ENCODE peak calls at places on chromosomes 3 and 15, in five cellular contexts. One of them, this sample, is unnamed.
A peak's percentile ranks its signal among the peaks of the same experiment; 100 is the strongest.

GRCh38 chr3:127304121-127304744 is 16.4 kb upstream of the PRR20G start:
- DNase-seq in stomach: peak; percentile 97
- DNase-seq in fibroblast of lung: no peak
- DNase-seq in A549: peak; percentile 17
- DNase-seq in CD8-positive, alpha-beta T cell: no peak
- DNase-seq in this sample: peak; percentile 82

GRCh38 chr15:22831473-22831872 is 7.0 kb upstream of the NIPA2 start:
- DNase-seq in stomach: no peak
- DNase-seq in fibroblast of lung: peak; percentile 31
- DNase-seq in A549: no peak
- DNase-seq in CD8-positive, alpha-beta T cell: no peak
- DNase-seq in this sample: no peak

GRCh38 chr15:61841461-61841860 is 218.8 kb downstream of the VPS13C start:
- DNase-seq in stomach: no peak
- DNase-seq in fibroblast of lung: no peak
- DNase-seq in A549: no peak
- DNase-seq in CD8-positive, alpha-beta T cell: no peak
- DNase-seq in this sample: no peak

GRCh38 chr15:58924326-58924725 is 9.2 kb downstream of the SLTM start:
- DNase-seq in stomach: no peak
- DNase-seq in fibroblast of lung: peak; percentile 84
- DNase-seq in A549: no peak
- DNase-seq in CD8-positive, alpha-beta T cell: no peak
- DNase-seq in this sample: no peak

GRCh38 chr3:139518926-139519842 is 20.4 kb downstream of the RBP1 start:
- DNase-seq in stomach: no peak
- DNase-seq in fibroblast of lung: no peak
- DNase-seq in A549: no peak
- DNase-seq in CD8-positive, alpha-beta T cell: no peak
- DNase-seq in this sample: no peak

GRCh38 chr3:28791713-28792255 is 443.2 kb upstream of the AZI2 start:
- DNase-seq in stomach: no peak
- DNase-seq in fibroblast of lung: no peak
- DNase-seq in A549: no peak
- DNase-seq in CD8-positive, alpha-beta T cell: no peak
- DNase-seq in this sample: no peak

GRCh38 chr15:34013746-34014145 is 25.3 kb downstream of the AVEN start:
- DNase-seq in stomach: no peak
- DNase-seq in fibroblast of lung: no peak
- DNase-seq in A549: no peak
- DNase-seq in CD8-positive, alpha-beta T cell: no peak
- DNase-seq in this sample: no peak

GRCh38 chr15:98505611-98506031 is 142.7 kb upstream of the IGF1R start:
- DNase-seq in stomach: no peak
- DNase-seq in fibroblast of lung: peak; percentile 76
- DNase-seq in A549: no peak
- DNase-seq in CD8-positive, alpha-beta T cell: no peak
- DNase-seq in this sample: no peak

GRCh38 chr3:143536817-143537535 is 311.3 kb downstream of the SLC9A9 start:
- DNase-seq in stomach: no peak
- DNase-seq in fibroblast of lung: peak; percentile 78
- DNase-seq in A549: no peak
- DNase-seq in CD8-positive, alpha-beta T cell: no peak
- DNase-seq in this sample: peak; percentile 61

GRCh38 chr3:110569073-110569472 is 502.5 kb upstream of the NECTIN3 start:
- DNase-seq in stomach: no peak
- DNase-seq in fibroblast of lung: no peak
- DNase-seq in A549: no peak
- DNase-seq in CD8-positive, alpha-beta T cell: no peak
- DNase-seq in this sample: no peak

GRCh38 chr3:124791142-124791541 is 60.9 kb downstream of the UMPS start:
- DNase-seq in stomach: no peak
- DNase-seq in fibroblast of lung: no peak
- DNase-seq in A549: no peak
- DNase-seq in CD8-positive, alpha-beta T cell: no peak
- DNase-seq in this sample: no peak

GRCh38 chr3:58206406-58207011 is 4.3 kb downstream of the DNASE1L3 start:
- DNase-seq in stomach: no peak
- DNase-seq in fibroblast of lung: peak; percentile 17
- DNase-seq in A549: peak; percentile 22
- DNase-seq in CD8-positive, alpha-beta T cell: no peak
- DNase-seq in this sample: peak; percentile 69

GRCh38 chr3:153313307-153313945 is 151.4 kb downstream of the RAP2B start:
- DNase-seq in stomach: no peak
- DNase-seq in fibroblast of lung: peak; percentile 21
- DNase-seq in A549: no peak
- DNase-seq in CD8-positive, alpha-beta T cell: no peak
- DNase-seq in this sample: peak; percentile 52

GRCh38 chr3:45864760-45865567 is 21.4 kb upstream of the CCR9 start:
- DNase-seq in stomach: no peak
- DNase-seq in fibroblast of lung: no peak
- DNase-seq in A549: no peak
- DNase-seq in CD8-positive, alpha-beta T cell: no peak
- DNase-seq in this sample: no peak

GRCh38 chr15:81277851-81278250 is 46.1 kb downstream of the STARD5 start:
- DNase-seq in stomach: no peak
- DNase-seq in fibroblast of lung: no peak
- DNase-seq in A549: no peak
- DNase-seq in CD8-positive, alpha-beta T cell: no peak
- DNase-seq in this sample: no peak

GRCh38 chr3:177569193-177569592 is 371.9 kb upstream of the TBL1XR1 start:
- DNase-seq in stomach: no peak
- DNase-seq in fibroblast of lung: no peak
- DNase-seq in A549: no peak
- DNase-seq in CD8-positive, alpha-beta T cell: no peak
- DNase-seq in this sample: peak; percentile 72

GRCh38 chr3:126659915-126660886 is 5.3 kb upstream of the TXNRD3 start:
- DNase-seq in stomach: no peak
- DNase-seq in fibroblast of lung: no peak
- DNase-seq in A549: peak; percentile 23
- DNase-seq in CD8-positive, alpha-beta T cell: no peak
- DNase-seq in this sample: peak; percentile 6

GRCh38 chr3:130729154-130729553 is 17.5 kb downstream of the PIK3R4 start:
- DNase-seq in stomach: no peak
- DNase-seq in fibroblast of lung: no peak
- DNase-seq in A549: no peak
- DNase-seq in CD8-positive, alpha-beta T cell: no peak
- DNase-seq in this sample: no peak

GRCh38 chr3:62183087-62183486 is 190.3 kb downstream of the FEZF2 start:
- DNase-seq in stomach: no peak
- DNase-seq in fibroblast of lung: no peak
- DNase-seq in A549: no peak
- DNase-seq in CD8-positive, alpha-beta T cell: no peak
- DNase-seq in this sample: no peak

GRCh38 chr3:31699309-31699953 is 166.7 kb downstream of the STT3B start:
- DNase-seq in stomach: no peak
- DNase-seq in fibroblast of lung: peak; percentile 9
- DNase-seq in A549: peak; percentile 34
- DNase-seq in CD8-positive, alpha-beta T cell: no peak
- DNase-seq in this sample: peak; percentile 64

GRCh38 chr15:40398413-40398873 is 7.2 kb upstream of the IVD start:
- DNase-seq in stomach: no peak
- DNase-seq in fibroblast of lung: no peak
- DNase-seq in A549: no peak
- DNase-seq in CD8-positive, alpha-beta T cell: no peak
- DNase-seq in this sample: no peak

GRCh38 chr3:188542196-188542595 is 388.2 kb downstream of the LPP start:
- DNase-seq in stomach: no peak
- DNase-seq in fibroblast of lung: no peak
- DNase-seq in A549: no peak
- DNase-seq in CD8-positive, alpha-beta T cell: no peak
- DNase-seq in this sample: no peak

GRCh38 chr15:39997031-39997430 is 42.0 kb downstream of the SRP14 start:
- DNase-seq in stomach: no peak
- DNase-seq in fibroblast of lung: no peak
- DNase-seq in A549: no peak
- DNase-seq in CD8-positive, alpha-beta T cell: no peak
- DNase-seq in this sample: no peak

GRCh38 chr15:70435872-70436271 is 327.5 kb downstream of the UACA start:
- DNase-seq in stomach: no peak
- DNase-seq in fibroblast of lung: no peak
- DNase-seq in A549: no peak
- DNase-seq in CD8-positive, alpha-beta T cell: no peak
- DNase-seq in this sample: no peak

GRCh38 chr3:119675188-119675874 is 1.9 kb downstream of the COX17 start:
- DNase-seq in stomach: no peak
- DNase-seq in fibroblast of lung: no peak
- DNase-seq in A549: no peak
- DNase-seq in CD8-positive, alpha-beta T cell: no peak
- DNase-seq in this sample: no peak

GRCh38 chr3:71217640-71218222 is 365.8 kb downstream of the FOXP1 start:
- DNase-seq in stomach: no peak
- DNase-seq in fibroblast of lung: no peak
- DNase-seq in A549: no peak
- DNase-seq in CD8-positive, alpha-beta T cell: no peak
- DNase-seq in this sample: no peak

GRCh38 chr3:40468018-40468417 is 8.9 kb upstream of the ZNF619 start:
- DNase-seq in stomach: no peak
- DNase-seq in fibroblast of lung: no peak
- DNase-seq in A549: no peak
- DNase-seq in CD8-positive, alpha-beta T cell: no peak
- DNase-seq in this sample: no peak

GRCh38 chr3:187841552-187841951 is 96.3 kb upstream of the BCL6 start:
- DNase-seq in stomach: no peak
- DNase-seq in fibroblast of lung: no peak
- DNase-seq in A549: peak; percentile 34
- DNase-seq in CD8-positive, alpha-beta T cell: no peak
- DNase-seq in this sample: peak; percentile 69

GRCh38 chr3:182735672-182736071 is 57.6 kb upstream of the ATP11B start:
- DNase-seq in stomach: no peak
- DNase-seq in fibroblast of lung: no peak
- DNase-seq in A549: no peak
- DNase-seq in CD8-positive, alpha-beta T cell: no peak
- DNase-seq in this sample: no peak

DNA sequence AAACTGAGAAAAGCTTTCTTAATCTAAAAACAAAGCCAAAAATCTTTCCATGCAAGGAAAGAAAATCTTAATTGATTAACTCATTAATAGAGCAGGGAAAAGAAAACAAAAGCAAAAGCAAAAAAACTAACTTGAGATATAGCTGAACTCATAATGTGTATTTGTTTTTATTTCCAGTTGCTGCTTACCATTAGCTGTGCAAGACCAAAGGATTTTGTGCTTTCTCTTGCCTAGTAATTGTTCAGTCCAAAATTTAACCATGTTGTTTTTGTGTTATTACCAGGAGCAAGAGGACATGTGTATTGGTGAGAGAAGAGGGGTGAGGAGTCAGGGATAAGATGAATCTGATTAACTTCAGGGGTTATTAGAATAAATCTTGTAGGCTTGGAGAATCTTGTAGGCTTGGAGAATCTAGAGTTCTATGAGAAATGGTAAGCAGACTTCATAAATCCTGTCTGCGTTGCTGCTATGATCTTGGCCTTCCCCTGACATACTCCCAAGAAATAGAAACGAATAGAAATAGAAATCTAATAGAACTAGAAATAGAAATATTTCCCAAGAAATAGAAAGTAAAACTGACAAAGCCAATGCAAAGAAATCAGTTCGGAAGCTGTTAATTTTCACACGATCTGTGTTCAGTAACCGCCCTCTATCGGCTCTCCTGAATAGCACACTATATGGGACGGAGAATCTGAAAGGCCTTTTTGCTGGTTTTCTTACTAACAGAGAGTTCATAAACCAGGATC is 72.6 kb upstream of the TNFSF10 start:
- DNase-seq in stomach: peak; percentile 38
- DNase-seq in fibroblast of lung: peak; percentile 55
- DNase-seq in A549: peak; percentile 45
- DNase-seq in CD8-positive, alpha-beta T cell: peak; percentile 34
- DNase-seq in this sample: peak; percentile 65
- H3K27ac ChIP-seq in stomach: peak overlapping the region; percentile 89
- H3K27ac ChIP-seq in fibroblast of lung: no peak overlapping the region
- H3K27ac ChIP-seq in A549: peak overlapping the region; percentile 29
- H3K27ac ChIP-seq in CD8-positive, alpha-beta T cell: no peak overlapping the region
- H3K27ac ChIP-seq in this sample: peak overlapping the region; percentile 28

GRCh38 chr3:172175254-172175599 is 135.8 kb downstream of the FNDC3B start:
- DNase-seq in stomach: no peak
- DNase-seq in fibroblast of lung: no peak
- DNase-seq in A549: no peak
- DNase-seq in CD8-positive, alpha-beta T cell: no peak
- DNase-seq in this sample: no peak
- H3K9me3 ChIP-seq in stomach: no peaks in the 10 kb centered on the region
- H3K9me3 ChIP-seq in fibroblast of lung: no peaks in the 10 kb centered on the region
- H3K9me3 ChIP-seq in A549: no peaks in the 10 kb centered on the region
- H3K9me3 ChIP-seq in CD8-positive, alpha-beta T cell: no peaks in the 10 kb centered on the region
- H3K9me3 ChIP-seq in this sample: no peaks in the 10 kb centered on the region

GRCh38 chr3:12997387-12997786 is 75.8 kb downstream of the IQSEC1 start:
- DNase-seq in stomach: no peak
- DNase-seq in fibroblast of lung: no peak
- DNase-seq in A549: no peak
- DNase-seq in CD8-positive, alpha-beta T cell: no peak
- DNase-seq in this sample: no peak

GRCh38 chr3:12994607-12995388 is 78.4 kb downstream of the IQSEC1 start:
- DNase-seq in stomach: peak; percentile 92
- DNase-seq in fibroblast of lung: peak; percentile 65
- DNase-seq in A549: peak; percentile 96
- DNase-seq in CD8-positive, alpha-beta T cell: peak; percentile 89
- DNase-seq in this sample: peak; percentile 68

GRCh38 chr3:12994357-12994606 is 78.9 kb downstream of the IQSEC1 start:
- DNase-seq in stomach: peak; percentile 58
- DNase-seq in fibroblast of lung: no peak
- DNase-seq in A549: peak; percentile 60
- DNase-seq in CD8-positive, alpha-beta T cell: no peak
- DNase-seq in this sample: no peak

GRCh38 chr3:12995389-12996180 is 77.6 kb downstream of the IQSEC1 start:
- DNase-seq in stomach: no peak
- DNase-seq in fibroblast of lung: no peak
- DNase-seq in A549: no peak
- DNase-seq in CD8-positive, alpha-beta T cell: no peak
- DNase-seq in this sample: no peak

GRCh38 chr3:12996181-12996506 is 77.1 kb downstream of the IQSEC1 start:
- DNase-seq in stomach: no peak
- DNase-seq in fibroblast of lung: no peak
- DNase-seq in A549: no peak
- DNase-seq in CD8-positive, alpha-beta T cell: no peak
- DNase-seq in this sample: no peak
- H3K27ac ChIP-seq in stomach: peak overlapping the region; percentile 88
- H3K27ac ChIP-seq in fibroblast of lung: no peak overlapping the region
- H3K27ac ChIP-seq in A549: no peak overlapping the region
- H3K27ac ChIP-seq in CD8-positive, alpha-beta T cell: no peak overlapping the region
- H3K27ac ChIP-seq in this sample: no peak overlapping the region

GRCh38 chr3:7924228-7924627 is 577.4 kb upstream of the LMCD1 start:
- DNase-seq in stomach: no peak
- DNase-seq in fibroblast of lung: no peak
- DNase-seq in A549: no peak
- DNase-seq in CD8-positive, alpha-beta T cell: no peak
- DNase-seq in this sample: no peak

GRCh38 chr3:7929319-7929889 is 572.2 kb upstream of the LMCD1 start:
- DNase-seq in stomach: no peak
- DNase-seq in fibroblast of lung: no peak
- DNase-seq in A549: no peak
- DNase-seq in CD8-positive, alpha-beta T cell: no peak
- DNase-seq in this sample: no peak

GRCh38 chr3:7927015-7927414 is 574.6 kb upstream of the LMCD1 start:
- DNase-seq in stomach: no peak
- DNase-seq in fibroblast of lung: no peak
- DNase-seq in A549: no peak
- DNase-seq in CD8-positive, alpha-beta T cell: no peak
- DNase-seq in this sample: no peak

GRCh38 chr3:7927864-7928263 is 573.8 kb upstream of the LMCD1 start:
- DNase-seq in stomach: no peak
- DNase-seq in fibroblast of lung: no peak
- DNase-seq in A549: no peak
- DNase-seq in CD8-positive, alpha-beta T cell: no peak
- DNase-seq in this sample: no peak
- H3K9me3 ChIP-seq in stomach: no peaks in the 10 kb centered on the region
- H3K9me3 ChIP-seq in fibroblast of lung: no peaks in the 10 kb centered on the region
- H3K9me3 ChIP-seq in A549: no peaks in the 10 kb centered on the region
- H3K9me3 ChIP-seq in CD8-positive, alpha-beta T cell: no peaks in the 10 kb centered on the region
- H3K9me3 ChIP-seq in this sample: peaks cover 5% of the 10 kb centered on the region

This sample was measured in mammary epithelial cell.